ENCODE peak calls at places on chromosomes 13 and 19, in six cellular contexts. W, X, M, R, S and I are unnamed samples.

GRCh38 chr13:40666058-40666904 is at the start of gene FOXO1:
- DNase-seq in X (peak; percentile 95), W (peak; percentile 65), R (peak; percentile 92), S (peak; percentile 63), M (peak; percentile 93), I (peak; percentile 69)

GRCh38 chr13:49220856-49221614 is 897 bp downstream of the MLNR start:
- DNase-seq in X (no peak), R (no peak), W (no peak), S (no peak), M (peak; percentile 18), I (no peak)

GRCh38 chr13:94435604-94436226 is 43.8 kb downstream of the DCT start:
- DNase-seq in R (no peak), W (no peak), M (peak; percentile 75), S (no peak), X (peak; percentile 49), I (no peak)

GRCh38 chr19:7994923-7995682 is 10.3 kb downstream of the ELAVL1 start:
- DNase-seq in X (no peak), M (peak; percentile 26), R (no peak), S (no peak), W (no peak), I (no peak)

GRCh38 chr13:107441279-107441678 is 774.1 kb downstream of the LIG4 start:
- DNase-seq in R (no peak), S (no peak), X (no peak), W (no peak), M (peak; percentile 84), I (no peak)

GRCh38 chr13:33611016-33611805 is 206.7 kb upstream of the RFC3 start:
- DNase-seq in X (no peak), M (peak; percentile 86), W (no peak), R (no peak), S (no peak), I (peak; percentile 51)

GRCh38 chr13:67186985-67187569 is 43.1 kb downstream of the PCDH9 start:
- DNase-seq in R (no peak), S (no peak), W (no peak), M (peak; percentile 13), X (no peak), I (no peak)

GRCh38 chr13:37241786-37242185 is 136.3 kb upstream of the CSNK1A1L start:
- DNase-seq in S (no peak), X (no peak), R (no peak), M (peak; percentile 35), W (no peak), I (no peak)

GRCh38 chr13:86581711-86582110 is 782.5 kb upstream of the SLITRK6 start:
- DNase-seq in W (no peak), X (no peak), R (no peak), M (peak; percentile 60), S (no peak), I (no peak)

GRCh38 chr13:96994030-96994848 is at the start of gene OXGR1:
- DNase-seq in X (no peak), M (no peak), R (no peak), W (no peak), S (no peak), I (no peak)

GRCh38 chr13:84574851-84575250 is 692.6 kb upstream of the SLITRK1 start:
- DNase-seq in S (no peak), R (no peak), M (peak; percentile 54), X (no peak), W (no peak), I (no peak)

GRCh38 chr19:57807541-57807940 is 7.2 kb downstream of the ZNF552 start:
- DNase-seq in S (no peak), M (peak; percentile 56), R (no peak), W (no peak), X (no peak), I (no peak)

GRCh38 chr19:22052644-22053013 is 345 bp downstream of the ZNF257 start:
- DNase-seq in X (no peak), M (peak; percentile 5), W (no peak), R (no peak), S (no peak), I (no peak)

GRCh38 chr13:51729853-51730553 is 74.0 kb downstream of the DHRS12 start:
- DNase-seq in W (peak; percentile 29), X (no peak), R (peak; percentile 8), S (no peak), M (peak; percentile 93), I (no peak)

GRCh38 chr13:41660426-41660825 is 203.1 kb downstream of the RGCC start:
- DNase-seq in S (no peak), W (no peak), R (no peak), M (no peak), X (no peak), I (no peak)

GRCh38 chr13:33394294-33394932 is 108.9 kb upstream of the STARD13 start:
- DNase-seq in W (no peak), X (no peak), M (no peak), S (no peak), R (no peak), I (peak; percentile 38)

GRCh38 chr13:74570046-74570445 is 435.8 kb upstream of the KLF12 start:
- DNase-seq in W (no peak), X (no peak), M (no peak), S (no peak), R (no peak), I (no peak)

GRCh38 chr19:10238172-10238783 is 7.1 kb upstream of the S1PR2 start:
- DNase-seq in X (peak; percentile 50), W (no peak), R (no peak), S (no peak), M (peak; percentile 50), I (no peak)

GRCh38 chr19:4099054-4099764 is 24.7 kb downstream of the MAP2K2 start:
- DNase-seq in X (no peak), W (no peak), M (no peak), R (no peak), S (no peak), I (no peak)